ENCODE peak calls at places on chromosomes 4 and X, in five cellular contexts. M is Kasumi-1; L is activated naive CD8-positive, alpha-beta T cell treated with anti-CD3 and anti-CD28 coated beads for 36 hours; V is SW 1271; J is ACHN. O is an unnamed sample.

GRCh38 chr4:130092187-130093015 is 996.4 kb downstream of the C4orf33 start:
- DNase-seq in M (no peak), V (no peak), J (no peak), L (no peak), O (no peak)

GRCh38 chrX:9257718-9258117 is 207.1 kb upstream of the TBL1X start:
- DNase-seq in M (no peak), V (no peak), J (no peak), L (peak), O (no peak)

GRCh38 chr4:78343682-78344081 is 207.9 kb upstream of the ANXA3 start:
- DNase-seq in M (no peak), J (no peak), L (no peak), V (no peak), O (no peak)

GRCh38 chrX:8987672-8988250 is 46.2 kb downstream of the FAM9B start:
- DNase-seq in V (no peak), L (peak), J (no peak), M (no peak), O (no peak)

GRCh38 chr4:958836-959337 is 14.5 kb downstream of the DGKQ start:
- DNase-seq in M (no peak), L (no peak), V (no peak), J (no peak), O (no peak)

GRCh38 chr4:177006331-177006730 is 213.6 kb upstream of the VEGFC start:
- DNase-seq in V (no peak), M (no peak), L (no peak), J (no peak), O (no peak)

GRCh38 chrX:138037548-138037947 is 471.6 kb downstream of the ZIC3 start:
- DNase-seq in L (no peak), V (no peak), M (no peak), J (no peak), O (no peak)

GRCh38 chr4:71004281-71004851 is 10.9 kb downstream of the DCK start:
- DNase-seq in J (no peak), M (no peak), V (no peak), L (peak), O (no peak)

GRCh38 chrX:138847930-138848329 is 136.4 kb upstream of the FGF13 start:
- DNase-seq in V (no peak), J (no peak), L (no peak), M (no peak), O (no peak)

GRCh38 chr4:26579169-26579568 is 4.7 kb upstream of the TBC1D19 start:
- DNase-seq in J (no peak), V (no peak), L (no peak), M (no peak), O (no peak)

GRCh38 chr4:82948647-82949204 is 48.2 kb downstream of the THAP9 start:
- DNase-seq in L (no peak), J (no peak), V (no peak), M (no peak), O (no peak)

GRCh38 chrX:80984118-80984517 is 174.4 kb upstream of the BRWD3 start:
- DNase-seq in J (no peak), M (no peak), V (no peak), L (no peak), O (no peak)

GRCh38 chrX:11309220-11309619 is 16.0 kb downstream of the AMELX start:
- DNase-seq in L (no peak), M (no peak), V (no peak), J (no peak), O (no peak)

GRCh38 chr4:113094802-113095201 is 45.3 kb downstream of the ANK2 start:
- DNase-seq in L (no peak), M (peak), J (peak), V (no peak), O (no peak)

GRCh38 chr4:8067274-8067936 is 91.2 kb downstream of the ABLIM2 start:
- DNase-seq in L (no peak), M (no peak), V (no peak), J (no peak), O (no peak)

GRCh38 chr4:122689972-122690371 is 42.5 kb upstream of the BBS12 start:
- DNase-seq in V (no peak), J (no peak), L (peak), M (no peak), O (no peak)

GRCh38 chrX:107571296-107571998 is 56.9 kb upstream of the PRPS1 start:
- DNase-seq in M (no peak), J (peak), V (peak), L (no peak), O (no peak)

O was measured in NCI-H460.